ENCODE peak calls at places on chromosome 6, in five cellular contexts. One of them, this sample, is unnamed.

GRCh38 chr6:33410711-33411631 is at the start of gene PHF1:
- DNase-seq in IMR-90: peak
- DNase-seq in neural progenitor cell: no peak
- DNase-seq in GM12878: no peak
- DNase-seq in adipocyte: peak
- DNase-seq in this sample: peak

GRCh38 chr6:157184202-157185015 is 138.9 kb downstream of the TMEM242 start:
- DNase-seq in IMR-90: peak
- DNase-seq in neural progenitor cell: peak
- DNase-seq in GM12878: no peak
- DNase-seq in adipocyte: peak
- DNase-seq in this sample: peak

GRCh38 chr6:110435052-110435602 is 19.8 kb upstream of the DDO start:
- DNase-seq in IMR-90: no peak
- DNase-seq in neural progenitor cell: no peak
- DNase-seq in GM12878: no peak
- DNase-seq in adipocyte: no peak
- DNase-seq in this sample: no peak

GRCh38 chr6:22042713-22043112 is 254.1 kb downstream of the PRL start:
- DNase-seq in IMR-90: no peak
- DNase-seq in neural progenitor cell: no peak
- DNase-seq in GM12878: no peak
- DNase-seq in adipocyte: no peak
- DNase-seq in this sample: peak

GRCh38 chr6:46940433-46941226 is 18.9 kb upstream of the ADGRF5 start:
- DNase-seq in IMR-90: no peak
- DNase-seq in neural progenitor cell: no peak
- DNase-seq in GM12878: no peak
- DNase-seq in adipocyte: no peak
- DNase-seq in this sample: no peak

GRCh38 chr6:128767705-128768104 is 115.2 kb upstream of the LAMA2 start:
- DNase-seq in IMR-90: no peak
- DNase-seq in neural progenitor cell: no peak
- DNase-seq in GM12878: no peak
- DNase-seq in adipocyte: no peak
- DNase-seq in this sample: no peak

GRCh38 chr6:14128017-14128416 is 10.4 kb downstream of the CD83 start:
- DNase-seq in IMR-90: no peak
- DNase-seq in neural progenitor cell: no peak
- DNase-seq in GM12878: no peak
- DNase-seq in adipocyte: no peak
- DNase-seq in this sample: no peak

GRCh38 chr6:10837009-10837691 is 1.2 kb downstream of the MAK start:
- DNase-seq in IMR-90: no peak
- DNase-seq in neural progenitor cell: peak
- DNase-seq in GM12878: no peak
- DNase-seq in adipocyte: peak
- DNase-seq in this sample: peak

GRCh38 chr6:153130515-153131036 is 506 bp downstream of the RGS17 start:
- DNase-seq in IMR-90: no peak
- DNase-seq in neural progenitor cell: no peak
- DNase-seq in GM12878: no peak
- DNase-seq in adipocyte: peak
- DNase-seq in this sample: peak

GRCh38 chr6:38876470-38876869 is 161.4 kb downstream of the DNAH8 start:
- DNase-seq in IMR-90: no peak
- DNase-seq in neural progenitor cell: peak
- DNase-seq in GM12878: no peak
- DNase-seq in adipocyte: no peak
- DNase-seq in this sample: no peak

GRCh38 chr6:100388868-100389519 is 75.7 kb downstream of the SIM1 start:
- DNase-seq in IMR-90: no peak
- DNase-seq in neural progenitor cell: no peak
- DNase-seq in GM12878: no peak
- DNase-seq in adipocyte: no peak
- DNase-seq in this sample: no peak

GRCh38 chr6:32679501-32679900 is 13.0 kb upstream of the HLA-DQB1 start:
- DNase-seq in IMR-90: no peak
- DNase-seq in neural progenitor cell: no peak
- DNase-seq in GM12878: no peak
- DNase-seq in adipocyte: no peak
- DNase-seq in this sample: no peak

GRCh38 chr6:5366941-5367340 is 105.6 kb downstream of the FARS2 start:
- DNase-seq in IMR-90: no peak
- DNase-seq in neural progenitor cell: no peak
- DNase-seq in GM12878: no peak
- DNase-seq in adipocyte: no peak
- DNase-seq in this sample: no peak

GRCh38 chr6:41577865-41578713 is 31.9 kb downstream of the FOXP4 start:
- DNase-seq in IMR-90: peak
- DNase-seq in neural progenitor cell: peak
- DNase-seq in GM12878: no peak
- DNase-seq in adipocyte: no peak
- DNase-seq in this sample: no peak

GRCh38 chr6:16969699-16970695 is 131.9 kb upstream of the STMND1 start:
- DNase-seq in IMR-90: no peak
- DNase-seq in neural progenitor cell: no peak
- DNase-seq in GM12878: no peak
- DNase-seq in adipocyte: peak
- DNase-seq in this sample: no peak

GRCh38 chr6:125197795-125198269 is 44.3 kb downstream of the TPD52L1 start:
- DNase-seq in IMR-90: peak
- DNase-seq in neural progenitor cell: no peak
- DNase-seq in GM12878: no peak
- DNase-seq in adipocyte: peak
- DNase-seq in this sample: peak

GRCh38 chr6:4987427-4987826 is 16.4 kb downstream of the RPP40 start:
- DNase-seq in IMR-90: no peak
- DNase-seq in neural progenitor cell: no peak
- DNase-seq in GM12878: no peak
- DNase-seq in adipocyte: no peak
- DNase-seq in this sample: no peak

GRCh38 chr6:105482227-105482839 is 79.5 kb upstream of the PREP start:
- DNase-seq in IMR-90: peak
- DNase-seq in neural progenitor cell: no peak
- DNase-seq in GM12878: no peak
- DNase-seq in adipocyte: peak
- DNase-seq in this sample: no peak

GRCh38 chr6:169155481-169155880 is 98.2 kb downstream of the THBS2 start:
- DNase-seq in IMR-90: no peak
- DNase-seq in neural progenitor cell: no peak
- DNase-seq in GM12878: no peak
- DNase-seq in adipocyte: no peak
- DNase-seq in this sample: peak

GRCh38 chr6:108518714-108519576 is 41.8 kb upstream of the FOXO3 start:
- DNase-seq in IMR-90: peak
- DNase-seq in neural progenitor cell: peak
- DNase-seq in GM12878: no peak
- DNase-seq in adipocyte: peak
- DNase-seq in this sample: no peak

GRCh38 chr6:1025821-1026220 is 286.1 kb upstream of the FOXQ1 start:
- DNase-seq in IMR-90: no peak
- DNase-seq in neural progenitor cell: no peak
- DNase-seq in GM12878: no peak
- DNase-seq in adipocyte: no peak
- DNase-seq in this sample: peak

GRCh38 chr6:52877786-52878185 is 31.7 kb downstream of the GSTA3 start:
- DNase-seq in IMR-90: peak
- DNase-seq in neural progenitor cell: no peak
- DNase-seq in GM12878: no peak
- DNase-seq in adipocyte: no peak
- DNase-seq in this sample: no peak

GRCh38 chr6:37074053-37074827 is 68.8 kb downstream of the FGD2 start:
- DNase-seq in IMR-90: peak
- DNase-seq in neural progenitor cell: no peak
- DNase-seq in GM12878: no peak
- DNase-seq in adipocyte: peak
- DNase-seq in this sample: no peak

GRCh38 chr6:37077459-37078296 is 72.2 kb downstream of the FGD2 start:
- DNase-seq in IMR-90: peak
- DNase-seq in neural progenitor cell: peak
- DNase-seq in GM12878: no peak
- DNase-seq in adipocyte: peak
- DNase-seq in this sample: peak

GRCh38 chr6:37068523-37069270 is 63.2 kb downstream of the FGD2 start:
- DNase-seq in IMR-90: no peak
- DNase-seq in neural progenitor cell: no peak
- DNase-seq in GM12878: no peak
- DNase-seq in adipocyte: no peak
- DNase-seq in this sample: no peak

GRCh38 chr6:37069639-37070038 is 64.2 kb downstream of the FGD2 start:
- DNase-seq in IMR-90: no peak
- DNase-seq in neural progenitor cell: no peak
- DNase-seq in GM12878: no peak
- DNase-seq in adipocyte: no peak
- DNase-seq in this sample: no peak

GRCh38 chr6:37072526-37072925 is 67.1 kb downstream of the FGD2 start:
- DNase-seq in IMR-90: no peak
- DNase-seq in neural progenitor cell: no peak
- DNase-seq in GM12878: no peak
- DNase-seq in adipocyte: no peak
- DNase-seq in this sample: no peak
- H3K9ac ChIP-seq in IMR-90: no peak
- H3K9ac ChIP-seq in neural progenitor cell: no peak
- H3K9ac ChIP-seq in GM12878: no peak
- H3K9ac ChIP-seq in adipocyte: no peak
- H3K9ac ChIP-seq in this sample: no peak

GRCh38 chr6:34858681-34859080 is 29.2 kb downstream of the TAF11 start:
- DNase-seq in IMR-90: no peak
- DNase-seq in neural progenitor cell: no peak
- DNase-seq in GM12878: no peak
- DNase-seq in adipocyte: no peak
- DNase-seq in this sample: no peak

GRCh38 chr6:34852406-34853085 is 35.3 kb downstream of the TAF11 start:
- DNase-seq in IMR-90: no peak
- DNase-seq in neural progenitor cell: no peak
- DNase-seq in GM12878: no peak
- DNase-seq in adipocyte: no peak
- DNase-seq in this sample: no peak

GRCh38 chr6:34851361-34851760 is 36.5 kb downstream of the TAF11 start:
- DNase-seq in IMR-90: no peak
- DNase-seq in neural progenitor cell: no peak
- DNase-seq in GM12878: no peak
- DNase-seq in adipocyte: no peak
- DNase-seq in this sample: no peak

GRCh38 chr6:34859951-34860350 is 27.9 kb downstream of the TAF11 start:
- DNase-seq in IMR-90: no peak
- DNase-seq in neural progenitor cell: no peak
- DNase-seq in GM12878: no peak
- DNase-seq in adipocyte: no peak
- DNase-seq in this sample: no peak

DNA sequence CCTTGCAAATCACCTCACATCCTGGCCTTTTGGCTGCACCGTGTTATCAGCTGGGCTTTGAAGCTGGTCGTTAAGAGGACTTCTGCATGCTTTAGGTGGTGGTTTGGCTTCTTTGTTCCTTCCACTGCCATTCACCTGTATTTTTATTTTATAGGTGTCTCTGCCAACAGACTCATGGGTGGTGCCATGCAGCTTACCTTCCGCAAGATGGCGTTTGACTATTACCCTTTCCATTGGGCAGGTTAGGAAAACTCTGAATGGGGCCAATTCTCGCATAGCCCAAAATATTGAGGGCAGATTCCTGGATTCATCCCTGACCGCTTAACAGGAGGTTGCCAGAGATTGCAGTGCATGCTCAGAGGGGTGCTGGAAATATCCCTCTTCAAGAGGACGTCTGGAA is 32.4 kb downstream of the TAF11 start:
- DNase-seq in IMR-90: no peak
- DNase-seq in neural progenitor cell: no peak
- DNase-seq in GM12878: no peak
- DNase-seq in adipocyte: no peak
- DNase-seq in this sample: no peak
- H3K9ac ChIP-seq in IMR-90: no peak
- H3K9ac ChIP-seq in neural progenitor cell: no peak
- H3K9ac ChIP-seq in GM12878: no peak
- H3K9ac ChIP-seq in adipocyte: no peak
- H3K9ac ChIP-seq in this sample: no peak

DNA sequence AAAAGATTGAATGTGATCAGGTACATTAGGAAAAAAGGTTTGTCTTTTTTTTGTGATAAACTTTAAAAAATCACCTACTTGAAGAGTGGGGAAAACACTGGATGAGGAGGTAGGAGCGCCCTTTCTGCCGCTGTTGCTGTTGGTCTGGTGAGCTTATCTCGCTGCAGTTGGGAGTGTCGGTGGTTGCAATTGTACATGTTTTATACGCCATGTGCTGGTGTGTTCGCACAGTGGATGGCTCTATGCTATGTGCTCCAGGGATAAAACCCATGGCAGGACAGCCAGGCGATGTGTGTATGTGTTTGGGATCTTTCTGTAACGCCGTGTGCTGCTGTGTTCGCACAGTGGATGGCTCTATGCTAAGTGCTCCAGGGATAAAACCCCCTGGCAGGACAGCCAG is 1.7 kb downstream of the SLC22A3 start:
- DNase-seq in IMR-90: no peak
- DNase-seq in neural progenitor cell: no peak
- DNase-seq in GM12878: no peak
- DNase-seq in adipocyte: no peak
- DNase-seq in this sample: no peak
- H3K9ac ChIP-seq in IMR-90: no peak
- H3K9ac ChIP-seq in neural progenitor cell: no peak
- H3K9ac ChIP-seq in GM12878: no peak
- H3K9ac ChIP-seq in adipocyte: peak
- H3K9ac ChIP-seq in this sample: no peak

GRCh38 chr6:121590438-121590837 is 155.0 kb downstream of the GJA1 start:
- DNase-seq in IMR-90: peak
- DNase-seq in neural progenitor cell: no peak
- DNase-seq in GM12878: no peak
- DNase-seq in adipocyte: peak
- DNase-seq in this sample: no peak

GRCh38 chr6:121581327-121581726 is 145.9 kb downstream of the GJA1 start:
- DNase-seq in IMR-90: no peak
- DNase-seq in neural progenitor cell: no peak
- DNase-seq in GM12878: no peak
- DNase-seq in adipocyte: no peak
- DNase-seq in this sample: no peak

GRCh38 chr6:121582262-121582661 is 146.8 kb downstream of the GJA1 start:
- DNase-seq in IMR-90: no peak
- DNase-seq in neural progenitor cell: no peak
- DNase-seq in GM12878: no peak
- DNase-seq in adipocyte: no peak
- DNase-seq in this sample: no peak

GRCh38 chr6:121584591-121585369 is 149.3 kb downstream of the GJA1 start:
- DNase-seq in IMR-90: peak
- DNase-seq in neural progenitor cell: no peak
- DNase-seq in GM12878: no peak
- DNase-seq in adipocyte: peak
- DNase-seq in this sample: no peak
- H3K9ac ChIP-seq in IMR-90: no peak
- H3K9ac ChIP-seq in neural progenitor cell: no peak
- H3K9ac ChIP-seq in GM12878: no peak
- H3K9ac ChIP-seq in adipocyte: no peak
- H3K9ac ChIP-seq in this sample: no peak